ENCODE peak calls at places on chromosome 18, in four cellular contexts. One of them, this sample, is unnamed.

GRCh38 chr18:28099237-28099636 is 77.7 kb downstream of the CDH2 start:
- DNase-seq in HS-5: no peak
- DNase-seq in AG08396: no peak
- DNase-seq in nephron progenitor cell: no peak
- DNase-seq in this sample: no peak

GRCh38 chr18:79493211-79493800 is 97.6 kb downstream of the NFATC1 start:
- DNase-seq in AG08396: no peak
- DNase-seq in nephron progenitor cell: no peak
- DNase-seq in HS-5: no peak
- DNase-seq in this sample: no peak

GRCh38 chr18:28003451-28003850 is 173.5 kb downstream of the CDH2 start:
- DNase-seq in HS-5: no peak
- DNase-seq in nephron progenitor cell: no peak
- DNase-seq in AG08396: no peak
- DNase-seq in this sample: peak; percentile 49

GRCh38 chr18:27404855-27405254 is 219.7 kb upstream of the CHST9 start:
- DNase-seq in nephron progenitor cell: no peak
- DNase-seq in HS-5: no peak
- DNase-seq in AG08396: no peak
- DNase-seq in this sample: no peak

GRCh38 chr18:2654828-2655152 is 736 bp upstream of the SMCHD1 start:
- DNase-seq in nephron progenitor cell: no peak
- DNase-seq in HS-5: no peak
- DNase-seq in AG08396: no peak
- DNase-seq in this sample: no peak

GRCh38 chr18:944440-944839 is 39.8 kb downstream of the ADCYAP1 start:
- DNase-seq in HS-5: peak; percentile 80
- DNase-seq in AG08396: no peak
- DNase-seq in nephron progenitor cell: no peak
- DNase-seq in this sample: peak; percentile 35

GRCh38 chr18:5970032-5970431 is 74.7 kb upstream of the TMEM200C start:
- DNase-seq in nephron progenitor cell: no peak
- DNase-seq in HS-5: no peak
- DNase-seq in AG08396: no peak
- DNase-seq in this sample: no peak

GRCh38 chr18:12819822-12820221 is 64.2 kb downstream of the PTPN2 start:
- DNase-seq in nephron progenitor cell: no peak
- DNase-seq in AG08396: no peak
- DNase-seq in HS-5: no peak
- DNase-seq in this sample: no peak

GRCh38 chr18:32877371-32877770 is 104.5 kb upstream of the KLHL14 start:
- DNase-seq in nephron progenitor cell: no peak
- DNase-seq in HS-5: no peak
- DNase-seq in AG08396: no peak
- DNase-seq in this sample: no peak

GRCh38 chr18:56508637-56509036 is 129.8 kb downstream of the TXNL1 start:
- DNase-seq in nephron progenitor cell: no peak
- DNase-seq in AG08396: no peak
- DNase-seq in HS-5: no peak
- DNase-seq in this sample: no peak

GRCh38 chr18:55856679-55857078 is 268.7 kb upstream of the TCF4 start:
- DNase-seq in nephron progenitor cell: no peak
- DNase-seq in AG08396: no peak
- DNase-seq in HS-5: no peak
- DNase-seq in this sample: no peak

GRCh38 chr18:34873966-34874365 is 163.9 kb downstream of the DTNA start:
- DNase-seq in nephron progenitor cell: no peak
- DNase-seq in HS-5: no peak
- DNase-seq in AG08396: no peak
- DNase-seq in this sample: no peak

GRCh38 chr18:62976227-62976626 is 260.9 kb downstream of the PHLPP1 start:
- DNase-seq in HS-5: no peak
- DNase-seq in AG08396: no peak
- DNase-seq in nephron progenitor cell: no peak
- DNase-seq in this sample: no peak

GRCh38 chr18:55672574-55673361 is 84.8 kb upstream of the TCF4 start:
- DNase-seq in AG08396: no peak
- DNase-seq in nephron progenitor cell: no peak
- DNase-seq in HS-5: no peak
- DNase-seq in this sample: no peak

GRCh38 chr18:23619388-23619873 is 33.1 kb upstream of the NPC1 start:
- DNase-seq in nephron progenitor cell: peak; percentile 63
- DNase-seq in AG08396: peak; percentile 41
- DNase-seq in HS-5: no peak
- DNase-seq in this sample: no peak

GRCh38 chr18:64134044-64134757 is 14.7 kb downstream of the LINC00305 start:
- DNase-seq in nephron progenitor cell: no peak
- DNase-seq in HS-5: no peak
- DNase-seq in AG08396: no peak
- DNase-seq in this sample: peak; percentile 24

GRCh38 chr18:45923138-45923537 is 44.0 kb downstream of the EPG5 start:
- DNase-seq in AG08396: no peak
- DNase-seq in HS-5: no peak
- DNase-seq in nephron progenitor cell: no peak
- DNase-seq in this sample: no peak

GRCh38 chr18:2515408-2515807 is 55.9 kb downstream of the METTL4 start:
- DNase-seq in AG08396: peak; percentile 51
- DNase-seq in nephron progenitor cell: no peak
- DNase-seq in HS-5: peak; percentile 81
- DNase-seq in this sample: peak; percentile 76

GRCh38 chr18:48862678-48863270 is 88.0 kb downstream of the SMAD7 start:
- DNase-seq in nephron progenitor cell: no peak
- DNase-seq in AG08396: no peak
- DNase-seq in HS-5: no peak
- DNase-seq in this sample: no peak

GRCh38 chr18:68922392-68922791 is 124.5 kb downstream of the CCDC102B start:
- DNase-seq in AG08396: no peak
- DNase-seq in HS-5: no peak
- DNase-seq in nephron progenitor cell: no peak
- DNase-seq in this sample: no peak

GRCh38 chr18:44229693-44230108 is 451.0 kb upstream of the SETBP1 start:
- DNase-seq in nephron progenitor cell: no peak
- DNase-seq in AG08396: peak; percentile 2
- DNase-seq in HS-5: no peak
- DNase-seq in this sample: peak; percentile 18

GRCh38 chr18:5914971-5915370 is 19.6 kb upstream of the TMEM200C start:
- DNase-seq in HS-5: no peak
- DNase-seq in nephron progenitor cell: no peak
- DNase-seq in AG08396: no peak
- DNase-seq in this sample: no peak

GRCh38 chr18:62187543-62188378 is 706 bp downstream of the RELCH start:
- DNase-seq in nephron progenitor cell: peak; percentile 55
- DNase-seq in AG08396: peak; percentile 29
- DNase-seq in HS-5: no peak
- DNase-seq in this sample: no peak

GRCh38 chr18:53567935-53568574 is 656.4 kb downstream of the MBD2 start:
- DNase-seq in HS-5: peak; percentile 6
- DNase-seq in AG08396: peak; percentile 8
- DNase-seq in nephron progenitor cell: peak; percentile 11
- DNase-seq in this sample: no peak

GRCh38 chr18:48165104-48165866 is 234.8 kb upstream of the SMAD2 start:
- DNase-seq in HS-5: no peak
- DNase-seq in AG08396: no peak
- DNase-seq in nephron progenitor cell: no peak
- DNase-seq in this sample: no peak

GRCh38 chr18:23822590-23823385 is 133.5 kb downstream of the LAMA3 start:
- DNase-seq in nephron progenitor cell: no peak
- DNase-seq in HS-5: peak; percentile 40
- DNase-seq in AG08396: no peak
- DNase-seq in this sample: no peak

GRCh38 chr18:48949606-48950535 is 894 bp downstream of the SMAD7 start:
- DNase-seq in nephron progenitor cell: peak; percentile 62
- DNase-seq in AG08396: no peak
- DNase-seq in HS-5: no peak
- DNase-seq in this sample: no peak

GRCh38 chr18:60235164-60235563 is 137.4 kb downstream of the MC4R start:
- DNase-seq in AG08396: no peak
- DNase-seq in nephron progenitor cell: no peak
- DNase-seq in HS-5: no peak
- DNase-seq in this sample: no peak

GRCh38 chr18:73691118-73691517 is 456.5 kb downstream of the FBXO15 start:
- DNase-seq in AG08396: peak; percentile 58
- DNase-seq in HS-5: no peak
- DNase-seq in nephron progenitor cell: no peak
- DNase-seq in this sample: peak; percentile 42